ENCODE peak calls at places on chromosomes 5 and 9, in eight cellular contexts. B is heart right ventricle, D is OCI-LY7, A is mucosa of gallbladder, K is posterior cingulate gyrus, V is C1 segment of cervical spinal cord, H is progenitor cell of endocrine pancreas, S is memory B cell. E is an unnamed sample.
A peak's percentile ranks its signal among the peaks of the same experiment; 100 is the strongest.

GRCh38 chr9:4829956-4830355 is 37.2 kb downstream of the RCL1 start:
- DNase-seq in A (no peak), D (no peak), V (no peak), S (no peak), B (no peak), K (no peak), H (no peak), E (no peak)

GRCh38 chr5:218457-219289 is 553 bp downstream of the SDHA start:
- DNase-seq in S (peak; percentile 23), H (peak; percentile 33), A (no peak), D (peak; percentile 45), B (peak; percentile 36), K (peak; percentile 23), V (peak; percentile 61), E (peak; percentile 41)

GRCh38 chr5:177491429-177491945 is 5.9 kb downstream of the PDLIM7 start:
- DNase-seq in S (no peak), B (no peak), A (no peak), H (peak; percentile 60), V (no peak), D (peak; percentile 58), K (no peak), E (no peak)

GRCh38 chr5:117568622-117569021 is 994.0 kb upstream of the SEMA6A start:
- DNase-seq in K (no peak), S (no peak), A (no peak), V (no peak), B (no peak), H (no peak), D (no peak), E (no peak)

GRCh38 chr9:130995399-130995941 is 13.5 kb upstream of the LAMC3 start:
- DNase-seq in K (peak; percentile 22), V (peak; percentile 11), B (peak; percentile 32), S (no peak), A (peak; percentile 29), D (peak; percentile 3), H (no peak), E (no peak)

GRCh38 chr5:57383093-57383861 is 99.3 kb downstream of the ACTBL2 start:
- DNase-seq in A (no peak), B (peak; percentile 5), D (peak; percentile 24), V (no peak), H (no peak), S (no peak), K (no peak), E (no peak)

GRCh38 chr9:19516348-19516747 is 107.5 kb downstream of the ACER2 start:
- DNase-seq in D (no peak), K (no peak), A (no peak), V (no peak), S (no peak), B (no peak), H (no peak), E (no peak)

GRCh38 chr5:134937547-134937946 is 30.2 kb upstream of the CATSPER3 start:
- DNase-seq in A (no peak), V (no peak), B (no peak), D (no peak), H (no peak), S (no peak), K (no peak), E (no peak)

GRCh38 chr9:129383415-129384088 is 205.5 kb upstream of the IER5L start:
- DNase-seq in H (no peak), D (peak; percentile 83), B (peak; percentile 87), A (peak; percentile 83), V (peak; percentile 37), S (peak; percentile 77), K (peak; percentile 52), E (peak; percentile 82)

GRCh38 chr9:75649060-75649459 is 241.4 kb upstream of the PCSK5 start:
- DNase-seq in B (no peak), D (no peak), V (no peak), H (no peak), S (no peak), A (no peak), K (no peak), E (no peak)

E was measured in activated B cell treated with CpG ODN at 0.5 μM for 24 hours.